ENCODE peak calls at places on chromosomes 16 and 17, in eight cellular contexts. M is AG09319, O is tibial artery, S is gastrocnemius medialis, Q is adrenal gland, Z is immature natural killer cell, I is nephron progenitor cell, X is Ammon's horn. J is an unnamed sample.

GRCh38 chr17:79622776-79623175 is 11.9 kb upstream of the RBFOX3 start:
- DNase-seq in M (no peak), I (no peak), S (no peak), Q (no peak), Z (no peak), O (peak; percentile 2), X (no peak), J (no peak)

GRCh38 chr16:22001591-22001990 is 675 bp upstream of the PDZD9 start:
- DNase-seq in O (no peak), S (no peak), Z (no peak), M (no peak), I (no peak), X (no peak), Q (no peak), J (no peak)

GRCh38 chr17:47072881-47073280 is 93.8 kb upstream of the RPRML start:
- DNase-seq in X (peak; percentile 73), Q (peak; percentile 38), Z (no peak), O (peak; percentile 42), S (no peak), I (no peak), M (no peak), J (peak; percentile 7)

GRCh38 chr17:39171933-39172332 is 6.0 kb upstream of the ARL5C start:
- DNase-seq in Z (no peak), O (no peak), X (no peak), Q (no peak), S (no peak), I (no peak), M (no peak), J (no peak)

GRCh38 chr17:44970136-44970737 is 2.1 kb upstream of the C1QL1 start:
- DNase-seq in Z (no peak), X (peak; percentile 58), I (peak; percentile 76), S (no peak), M (no peak), Q (peak; percentile 21), O (no peak), J (no peak)

GRCh38 chr17:47239663-47240374 is 13.8 kb upstream of the ITGB3 start:
- DNase-seq in O (peak; percentile 93), Q (peak; percentile 96), I (no peak), X (peak; percentile 69), S (peak; percentile 70), M (peak; percentile 85), Z (no peak), J (peak; percentile 96)

GRCh38 chr16:12159028-12159427 is 182.5 kb downstream of the SNX29 start:
- DNase-seq in I (no peak), Q (no peak), O (no peak), X (no peak), S (no peak), Z (no peak), M (no peak), J (no peak)

GRCh38 chr16:65249768-65250167 is 127.9 kb upstream of the CDH11 start:
- DNase-seq in M (no peak), O (peak; percentile 68), Z (no peak), X (no peak), I (peak; percentile 2), Q (peak; percentile 36), S (peak; percentile 11), J (no peak)

GRCh38 chr17:48753794-48754499 is 25.4 kb upstream of the HOXB13 start:
- DNase-seq in X (no peak), Z (no peak), S (no peak), Q (peak; percentile 40), M (no peak), O (no peak), I (no peak), J (no peak)

GRCh38 chr16:28984619-28985135 is at the start of gene LAT:
- DNase-seq in S (no peak), Z (peak; percentile 80), O (no peak), I (no peak), X (no peak), Q (no peak), M (no peak), J (no peak)

GRCh38 chr17:41529491-41529915 is 1.4 kb upstream of the KRT19 start:
- DNase-seq in M (no peak), S (no peak), Z (no peak), X (no peak), Q (no peak), O (no peak), I (no peak), J (no peak)

GRCh38 chr17:18328643-18329204 is 13.6 kb downstream of the SMCR8 start:
- DNase-seq in X (no peak), Z (no peak), S (no peak), O (no peak), M (no peak), I (no peak), Q (no peak), J (no peak)

GRCh38 chr17:30273373-30273772 is 18.4 kb downstream of the BLMH start:
- DNase-seq in Q (no peak), X (no peak), O (no peak), Z (no peak), I (no peak), M (no peak), S (no peak), J (peak; percentile 16)

GRCh38 chr16:88331989-88332920 is 50.5 kb upstream of the ZNF469 start:
- DNase-seq in I (no peak), M (peak; percentile 99), S (peak; percentile 76), Q (peak; percentile 74), O (peak; percentile 89), X (peak; percentile 30), Z (no peak), J (peak; percentile 99)

GRCh38 chr17:68600881-68601564 is at the start of gene FAM20A:
- DNase-seq in S (peak; percentile 15), Z (no peak), X (no peak), O (no peak), M (no peak), Q (peak; percentile 48), I (peak; percentile 51), J (no peak)

GRCh38 chr16:31181102-31181830 is 1.3 kb downstream of the FUS start:
- DNase-seq in M (no peak), I (peak; percentile 37), S (no peak), X (no peak), Z (no peak), Q (peak; percentile 57), O (peak; percentile 52), J (no peak)

GRCh38 chr17:81460856-81461460 is 51.6 kb downstream of the ACTG1 start:
- DNase-seq in Q (no peak), O (no peak), S (no peak), X (no peak), Z (peak; percentile 51), M (no peak), I (no peak), J (no peak)

GRCh38 chr17:47698749-47699535 is 5.0 kb downstream of the TBKBP1 start:
- DNase-seq in S (no peak), I (peak; percentile 85), O (no peak), X (peak; percentile 55), M (no peak), Z (peak; percentile 83), Q (peak; percentile 63), J (no peak)

GRCh38 chr17:27577884-27578717 is 52.9 kb upstream of the LGALS9 start:
- DNase-seq in O (no peak), I (no peak), M (no peak), Q (peak; percentile 89), Z (no peak), X (no peak), S (peak; percentile 74), J (no peak)

GRCh38 chr17:61469949-61470348 is 17.7 kb downstream of the TBX4 start:
- DNase-seq in Z (no peak), S (no peak), X (no peak), O (no peak), Q (no peak), M (no peak), I (no peak), J (no peak)

GRCh38 chr17:72187544-72187943 is 66.7 kb downstream of the SOX9 start:
- DNase-seq in M (no peak), S (peak; percentile 38), Q (peak; percentile 13), Z (no peak), X (no peak), O (peak; percentile 61), I (peak; percentile 30), J (peak; percentile 22)

GRCh38 chr17:40617678-40618240 is 29.9 kb downstream of the SMARCE1 start:
- DNase-seq in X (no peak), O (peak; percentile 42), Z (no peak), S (no peak), M (peak; percentile 12), Q (no peak), I (no peak), J (no peak)

GRCh38 chr17:73419051-73419450 is 107.2 kb upstream of the CDC42EP4 start:
- DNase-seq in M (no peak), Z (no peak), X (no peak), S (no peak), I (no peak), Q (no peak), O (no peak), J (no peak)

GRCh38 chr17:31754239-31754945 is 104.7 kb downstream of the COPRS start:
- DNase-seq in O (no peak), I (no peak), Q (no peak), X (no peak), S (no peak), Z (no peak), M (no peak), J (peak; percentile 87)

GRCh38 chr16:68319185-68319908 is 8.5 kb downstream of the PRMT7 start:
- DNase-seq in M (no peak), I (no peak), O (no peak), Q (no peak), X (no peak), Z (peak; percentile 51), S (no peak), J (no peak)

GRCh38 chr16:51150894-51151320 is at the start of gene SALL1:
- DNase-seq in S (no peak), O (no peak), I (peak; percentile 33), X (peak; percentile 55), M (no peak), Q (no peak), Z (no peak), J (no peak)

GRCh38 chr16:54438469-54438868 is 151.9 kb upstream of the IRX3 start:
- DNase-seq in Q (no peak), M (no peak), O (no peak), I (no peak), S (no peak), Z (no peak), X (no peak), J (no peak)

GRCh38 chr17:54944796-54945195 is 23.7 kb downstream of the COX11 start:
- DNase-seq in Z (no peak), X (no peak), O (no peak), I (no peak), M (no peak), S (no peak), Q (no peak), J (no peak)

GRCh38 chr16:72241930-72242329 is 70.0 kb upstream of the PMFBP1 start:
- DNase-seq in Z (no peak), S (no peak), Q (peak; percentile 36), I (peak; percentile 29), O (no peak), M (peak; percentile 12), X (peak; percentile 79), J (no peak)

GRCh38 chr17:9241371-9241712 is 220.0 kb downstream of the NTN1 start:
- DNase-seq in X (peak; percentile 81), I (no peak), O (peak; percentile 60), Z (peak; percentile 20), Q (peak; percentile 37), S (no peak), M (no peak), J (no peak)

GRCh38 chr16:19948186-19949104 is 63.8 kb upstream of the GPRC5B start:
- DNase-seq in Q (no peak), Z (no peak), I (no peak), M (no peak), O (no peak), S (no peak), X (no peak), J (no peak)

GRCh38 chr16:53985865-53986264 is 281.9 kb downstream of the FTO start:
- DNase-seq in X (no peak), Z (no peak), M (no peak), O (no peak), Q (no peak), S (no peak), I (no peak), J (no peak)

GRCh38 chr17:66304304-66305174 is 2.1 kb downstream of the PRKCA start:
- DNase-seq in S (no peak), Q (peak; percentile 10), Z (no peak), I (no peak), O (no peak), X (peak; percentile 31), M (no peak), J (no peak)

GRCh38 chr16:85354623-85355514 is 242.6 kb upstream of the CIBAR2 start:
- DNase-seq in Q (peak; percentile 92), I (peak; percentile 75), Z (no peak), X (no peak), S (no peak), M (no peak), O (no peak), J (peak; percentile 95)